ENCODE peak calls at places on chromosomes 5 and 9, in seven cellular contexts. Q is uterus, J is tibial artery, I is upper lobe of right lung, F is HFF-Myc, Z is heart right ventricle, R is RWPE1. X is an unnamed sample.

GRCh38 chr9:119811030-119811429 is 441.8 kb upstream of the BRINP1 start:
- DNase-seq in Z (no peak), Q (no peak), F (no peak), I (no peak), J (no peak), R (no peak), X (no peak)

GRCh38 chr9:36623280-36623679 is 50.6 kb downstream of the MELK start:
- DNase-seq in R (no peak), Q (no peak), J (no peak), F (no peak), Z (no peak), I (no peak), X (no peak)

GRCh38 chr9:132514821-132515220 is 67.6 kb upstream of the BARHL1 start:
- DNase-seq in J (no peak), R (no peak), Q (no peak), Z (no peak), I (no peak), F (no peak), X (peak)

GRCh38 chr5:55914141-55914413 is 62.9 kb downstream of the IL31RA start:
- DNase-seq in Z (no peak), Q (no peak), J (no peak), F (no peak), I (no peak), R (no peak), X (no peak)

GRCh38 chr9:94135222-94135621 is 51.0 kb downstream of the PTPDC1 start:
- DNase-seq in Q (peak), F (peak), Z (no peak), R (peak), I (no peak), J (peak), X (no peak)

GRCh38 chr5:112374818-112375217 is 44.3 kb downstream of the EPB41L4A start:
- DNase-seq in I (no peak), Q (no peak), J (no peak), Z (no peak), R (no peak), F (no peak), X (no peak)

GRCh38 chr5:179263391-179264052 is 81.7 kb downstream of the ADAMTS2 start:
- DNase-seq in R (no peak), Z (no peak), J (no peak), I (peak), Q (peak), F (no peak), X (no peak)

GRCh38 chr5:84274585-84275468 is 109.9 kb downstream of the EDIL3 start:
- DNase-seq in I (no peak), Z (peak), F (no peak), J (peak), Q (no peak), R (peak), X (no peak)

GRCh38 chr9:37988602-37989001 is 80.4 kb downstream of the SHB start:
- DNase-seq in F (no peak), R (no peak), J (no peak), I (no peak), Z (no peak), Q (no peak), X (no peak)

GRCh38 chr5:169300468-169301385 is at the start of gene SLIT3:
- DNase-seq in F (no peak), I (peak), Q (peak), R (peak), Z (peak), J (peak), X (no peak)

GRCh38 chr5:140821375-140822280 is at the start of gene PCDHA5:
- DNase-seq in R (no peak), I (no peak), J (no peak), Z (no peak), F (no peak), Q (peak), X (no peak)

GRCh38 chr5:38483788-38484398 is 72.6 kb downstream of the LIFR start:
- DNase-seq in Z (no peak), R (no peak), F (no peak), Q (no peak), I (no peak), J (no peak), X (no peak)

GRCh38 chr5:8905021-8905420 is 640.9 kb downstream of the SEMA5A start:
- DNase-seq in Q (no peak), J (no peak), R (peak), Z (peak), I (no peak), F (peak), X (no peak)

GRCh38 chr9:138038244-138038671 is 160.7 kb downstream of the CACNA1B start:
- DNase-seq in I (peak), J (no peak), Q (no peak), Z (peak), R (no peak), F (no peak), X (peak)

GRCh38 chr9:112271466-112272098 is 61.8 kb downstream of the PTBP3 start:
- DNase-seq in F (no peak), I (no peak), Z (no peak), R (peak), J (no peak), Q (no peak), X (no peak)

GRCh38 chr5:116454417-116454927 is 120.2 kb downstream of the SEMA6A start:
- DNase-seq in Z (peak), J (peak), I (no peak), F (peak), Q (no peak), R (no peak), X (no peak)

GRCh38 chr9:103574056-103574455 is 520.1 kb upstream of the SMC2 start:
- DNase-seq in I (no peak), Q (no peak), R (peak), J (no peak), Z (no peak), F (no peak), X (no peak)

GRCh38 chr9:71552480-71552879 is 215.8 kb downstream of the CEMIP2 start:
- DNase-seq in I (no peak), F (no peak), Q (no peak), Z (no peak), R (no peak), J (no peak), X (no peak)

GRCh38 chr5:88689662-88690351 is 193.2 kb downstream of the MEF2C start:
- DNase-seq in I (no peak), R (no peak), J (no peak), F (no peak), Z (no peak), Q (no peak), X (no peak)

GRCh38 chr5:33223563-33224305 is 217.0 kb upstream of the TARS1 start:
- DNase-seq in R (no peak), F (no peak), Z (no peak), J (no peak), Q (no peak), I (no peak), X (no peak)

GRCh38 chr5:527646-528591 is 3.7 kb upstream of the SLC9A3 start:
- DNase-seq in F (no peak), R (no peak), Z (no peak), Q (no peak), I (no peak), J (no peak), X (peak)

GRCh38 chr5:41482715-41483114 is 27.7 kb downstream of the PLCXD3 start:
- DNase-seq in Q (no peak), R (no peak), Z (no peak), I (no peak), J (no peak), F (no peak), X (no peak)

GRCh38 chr5:157575096-157575872 is at the start of gene ADAM19:
- DNase-seq in R (peak), Z (peak), Q (peak), I (peak), J (peak), F (no peak), X (peak)

GRCh38 chr9:806285-807156 is 35.0 kb upstream of the DMRT1 start:
- DNase-seq in Q (no peak), F (no peak), Z (no peak), I (no peak), J (no peak), R (peak), X (no peak)

GRCh38 chr5:103216697-103217096 is 41.9 kb upstream of the MACIR start:
- DNase-seq in F (no peak), I (no peak), J (no peak), R (no peak), Q (no peak), Z (no peak), X (no peak)

GRCh38 chr9:80552931-80553330 is 981.2 kb downstream of the TLE4 start:
- DNase-seq in I (no peak), Z (peak), J (peak), Q (no peak), F (no peak), R (no peak), X (no peak)

GRCh38 chr5:179553875-179554274 is 3.5 kb downstream of the RUFY1 start:
- DNase-seq in J (peak), Q (no peak), R (peak), I (no peak), Z (no peak), F (no peak), X (no peak)

GRCh38 chr5:172280937-172281336 is 2.6 kb downstream of the UBTD2 start:
- DNase-seq in R (no peak), I (no peak), J (no peak), Q (no peak), Z (no peak), F (no peak), X (no peak)

GRCh38 chr9:128921881-128922763 is 1.3 kb downstream of the PHYHD1 start:
- DNase-seq in R (no peak), J (peak), Z (peak), Q (peak), F (no peak), I (peak), X (no peak)

GRCh38 chr5:138305797-138306196 is 25.8 kb downstream of the CDC25C start:
- DNase-seq in Z (peak), F (no peak), I (no peak), Q (no peak), J (peak), R (peak), X (no peak)

GRCh38 chr9:90003046-90003355 is 398.2 kb downstream of the GADD45G start:
- DNase-seq in Z (peak), I (no peak), Q (no peak), J (peak), F (no peak), R (no peak), X (no peak)

GRCh38 chr9:104903609-104904008 is 24.3 kb downstream of the ABCA1 start:
- DNase-seq in Q (no peak), F (no peak), J (no peak), R (no peak), I (no peak), Z (no peak), X (no peak)

GRCh38 chr9:37218800-37219425 is 98.5 kb downstream of the ZCCHC7 start:
- DNase-seq in I (no peak), Z (peak), J (no peak), R (no peak), Q (no peak), F (no peak), X (no peak)

GRCh38 chr9:106862946-106863740 is at the start of gene ZNF462:
- DNase-seq in J (no peak), R (peak), Q (peak), F (no peak), Z (peak), I (no peak), X (no peak)

GRCh38 chr5:30804739-30805313 is 388.7 kb upstream of the CDH6 start:
- DNase-seq in R (no peak), I (no peak), F (no peak), Q (no peak), Z (peak), J (no peak), X (no peak)
- TF ChIP-seq CTCF in R (no peak), I (no peak), F (no peak), Q (no peak), Z (peak), J (no peak), X (peak)

GRCh38 chr9:26893030-26893676 is 551 bp upstream of the CAAP1 start:
- DNase-seq in R (no peak), I (no peak), Q (no peak), F (no peak), Z (no peak), J (no peak), X (no peak)

GRCh38 chr9:26888271-26888670 is 4.3 kb downstream of the CAAP1 start:
- DNase-seq in R (no peak), J (no peak), F (no peak), Z (no peak), Q (no peak), I (no peak), X (no peak)

DNA sequence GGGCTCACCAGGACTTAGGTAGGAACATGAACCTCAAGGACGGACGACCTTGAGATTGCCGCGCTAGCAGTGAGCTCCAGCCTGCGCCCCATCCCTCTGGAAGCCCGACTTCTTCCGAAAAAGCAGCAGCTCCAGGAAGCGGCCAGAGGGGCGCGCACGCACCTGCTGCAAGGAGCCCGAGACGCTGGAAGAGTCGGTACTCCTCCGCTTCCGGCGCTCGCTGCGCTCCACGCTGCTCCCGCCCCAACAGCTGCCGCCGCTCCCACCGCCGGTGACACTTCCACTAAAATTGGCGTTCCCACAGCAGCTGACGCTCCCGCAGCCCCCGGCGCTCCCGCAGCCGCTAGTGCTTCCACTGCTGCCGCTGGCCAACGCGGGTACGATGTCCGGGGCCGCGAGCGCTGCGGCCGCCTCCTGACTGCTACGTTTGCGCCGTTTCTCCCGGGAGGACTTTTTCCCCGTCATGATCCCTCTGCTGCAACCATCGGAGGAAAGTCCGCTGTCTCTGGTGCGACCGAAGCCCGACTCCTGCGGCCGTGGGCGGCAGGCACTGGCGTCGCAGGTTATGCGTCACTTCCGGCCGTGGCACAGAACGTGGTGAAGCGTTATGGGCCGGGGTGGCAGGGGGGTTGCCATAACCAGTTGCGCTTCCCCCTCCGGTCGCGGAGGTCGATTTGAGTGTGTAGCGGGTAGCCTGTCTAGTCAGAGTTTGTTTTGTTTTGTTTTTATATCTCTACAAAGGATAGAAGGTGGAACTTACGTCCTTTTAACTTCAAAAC is at the start of gene CAAP1:
- DNase-seq in I (peak), F (peak), Q (peak), R (peak), J (peak), Z (peak), X (peak)
- TF ChIP-seq CTCF in I (peak), F (peak), Q (peak), R (peak), J (peak), Z (peak), X (peak)

DNA sequence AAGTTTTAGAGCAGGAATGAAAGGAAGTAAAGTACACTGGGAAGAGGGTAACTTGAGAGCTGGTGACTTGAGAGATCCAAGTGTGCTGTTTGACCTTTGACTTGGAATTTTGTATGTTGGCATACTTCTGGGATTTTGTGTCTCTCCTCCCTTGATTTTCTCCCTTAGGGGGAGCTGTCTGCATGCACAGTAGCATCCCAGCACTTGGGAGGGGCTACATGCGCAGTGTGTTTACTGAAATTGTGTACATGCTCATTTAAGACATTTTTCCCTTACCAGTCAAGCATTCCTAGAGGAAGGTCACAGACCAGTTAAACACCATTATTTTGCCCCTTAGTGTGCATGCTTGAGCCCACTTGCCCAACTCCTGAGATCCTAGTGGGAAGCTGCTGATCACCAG is 120.1 kb downstream of the ZNF622 start:
- DNase-seq in F (peak), J (no peak), Q (no peak), R (no peak), I (no peak), Z (no peak), X (no peak)
- TF ChIP-seq CTCF in F (peak), J (no peak), Q (no peak), R (no peak), I (no peak), Z (no peak), X (no peak)

GRCh38 chr5:53311661-53312060 is 168.8 kb upstream of the FST start:
- DNase-seq in I (no peak), Z (no peak), R (no peak), J (no peak), Q (no peak), F (no peak), X (no peak)
- TF ChIP-seq CTCF in I (no peak), Z (no peak), R (no peak), J (no peak), Q (no peak), F (no peak), X (no peak)